ENCODE peak calls at places on chromosome 2, in ten cellular contexts. W is M059J; X is Daoy; U is B cell; Y is prostate gland; V is NCI-H69; J is activated CD8-positive, alpha-beta memory T cell treated with anti-CD3 and anti-CD28 coated beads, Interleukin-2, amount 50 U/mL, for 48 hours; O is A172; S is BJ; R is T-helper 1 cell. N is an unnamed sample.
A peak's percentile ranks its signal among the peaks of the same experiment; 100 is the strongest.

GRCh38 chr2:61328707-61329251 is 142.1 kb downstream of the USP34 start:
- DNase-seq in V (no peak), O (peak; percentile 48), J (no peak), R (peak; percentile 56), X (peak; percentile 15), U (no peak), W (peak; percentile 84), Y (no peak), S (peak; percentile 71), N (peak; percentile 20)

GRCh38 chr2:141199711-141200110 is 931.1 kb downstream of the LRP1B start:
- DNase-seq in J (no peak), V (no peak), S (no peak), O (peak; percentile 71), U (no peak), R (no peak), X (no peak), Y (no peak), W (no peak), N (no peak)

GRCh38 chr2:172454404-172455120 is 27.2 kb downstream of the ITGA6 start:
- DNase-seq in U (no peak), Y (no peak), R (no peak), S (no peak), X (no peak), J (no peak), O (no peak), W (no peak), V (no peak), N (peak; percentile 65)

GRCh38 chr2:46893231-46893943 is 22.2 kb downstream of the MCFD2 start:
- DNase-seq in X (no peak), S (no peak), Y (no peak), U (no peak), O (peak; percentile 52), R (no peak), J (no peak), W (peak; percentile 51), V (no peak), N (peak; percentile 44)

GRCh38 chr2:138712212-138712979 is 67.8 kb downstream of the NXPH2 start:
- DNase-seq in O (peak; percentile 52), X (no peak), U (no peak), J (no peak), R (no peak), S (no peak), W (peak; percentile 77), V (no peak), Y (no peak), N (no peak)

GRCh38 chr2:232697807-232698110 is 628 bp downstream of the GIGYF2 start:
- DNase-seq in X (no peak), J (no peak), R (no peak), U (no peak), S (no peak), V (peak; percentile 52), W (no peak), O (no peak), Y (no peak), N (no peak)

GRCh38 chr2:145027073-145027459 is 507.1 kb upstream of the ZEB2 start:
- DNase-seq in V (no peak), X (no peak), W (peak; percentile 75), S (peak; percentile 78), O (peak; percentile 28), R (no peak), J (no peak), Y (peak; percentile 69), U (no peak), N (no peak)

GRCh38 chr2:120471166-120471565 is 125.2 kb downstream of the INHBB start:
- DNase-seq in W (no peak), O (no peak), V (no peak), J (no peak), S (no peak), X (no peak), R (no peak), U (no peak), Y (no peak), N (no peak)

GRCh38 chr2:211877061-211877460 is 661.5 kb downstream of the ERBB4 start:
- DNase-seq in R (no peak), X (no peak), V (no peak), Y (no peak), W (peak; percentile 4), U (no peak), O (no peak), J (no peak), S (no peak), N (no peak)

GRCh38 chr2:188145885-188146284 is 145.8 kb upstream of the GULP1 start:
- DNase-seq in S (no peak), O (no peak), R (no peak), W (no peak), J (no peak), Y (no peak), X (no peak), U (no peak), V (no peak), N (no peak)

GRCh38 chr2:94984964-94985575 is 40.4 kb upstream of the MAL start:
- DNase-seq in V (peak; percentile 60), R (no peak), W (peak; percentile 15), S (no peak), U (no peak), X (no peak), J (peak; percentile 25), O (no peak), Y (no peak), N (peak; percentile 46)

GRCh38 chr2:71531522-71532047 is 78.2 kb downstream of the DYSF start:
- DNase-seq in R (peak; percentile 15), S (peak; percentile 5), Y (no peak), O (peak; percentile 35), J (no peak), U (no peak), V (no peak), W (peak; percentile 80), X (peak; percentile 42), N (peak; percentile 90)

GRCh38 chr2:12723741-12724463 is 7.2 kb downstream of the TRIB2 start:
- DNase-seq in O (no peak), U (no peak), W (no peak), J (no peak), V (no peak), Y (no peak), X (no peak), S (no peak), R (no peak), N (peak; percentile 22)

GRCh38 chr2:190916829-190917228 is 36.2 kb downstream of the GLS start:
- DNase-seq in R (no peak), X (no peak), S (no peak), V (no peak), O (no peak), U (no peak), W (no peak), Y (no peak), J (no peak), N (no peak)

GRCh38 chr2:37080674-37081073 is 3.5 kb downstream of the HEATR5B start:
- DNase-seq in R (no peak), W (no peak), J (no peak), X (no peak), S (no peak), V (no peak), Y (no peak), U (peak; percentile 31), O (no peak), N (no peak)

GRCh38 chr2:38652431-38653273 is 13.3 kb upstream of the GALM start:
- DNase-seq in V (no peak), W (no peak), R (peak; percentile 71), Y (no peak), J (no peak), U (no peak), S (no peak), X (no peak), O (no peak), N (no peak)

GRCh38 chr2:176817061-176817565 is 395.5 kb upstream of the HNRNPA3 start:
- DNase-seq in X (no peak), J (peak; percentile 58), S (no peak), W (no peak), V (peak; percentile 72), R (peak; percentile 17), Y (no peak), U (no peak), O (peak; percentile 27), N (no peak)

N was measured in epithelial cell of esophagus.